ENCODE peak calls at places on chromosomes 11 and 22, in six cellular contexts. One of them, this sample, is unnamed.

GRCh38 chr11:96265972-96266371 is 77.0 kb downstream of the MAML2 start:
- DNase-seq in iris pigment epithelial cell: no peak
- DNase-seq in naive B cell: no peak
- DNase-seq in HCT116: no peak
- DNase-seq in left ventricle myocardium inferior: no peak
- DNase-seq in K562: no peak
- DNase-seq in this sample: no peak

GRCh38 chr11:80993561-80993960 is 1552.7 kb upstream of the TENM4 start:
- DNase-seq in iris pigment epithelial cell: peak; percentile 9
- DNase-seq in naive B cell: no peak
- DNase-seq in HCT116: no peak
- DNase-seq in left ventricle myocardium inferior: no peak
- DNase-seq in K562: no peak
- DNase-seq in this sample: peak; percentile 54

GRCh38 chr11:1404461-1405185 is 14.9 kb downstream of the BRSK2 start:
- DNase-seq in iris pigment epithelial cell: no peak
- DNase-seq in naive B cell: no peak
- DNase-seq in HCT116: no peak
- DNase-seq in left ventricle myocardium inferior: no peak
- DNase-seq in K562: no peak
- DNase-seq in this sample: no peak

GRCh38 chr11:9210922-9211320 is 54.2 kb downstream of the DENND5A start:
- DNase-seq in iris pigment epithelial cell: peak; percentile 53
- DNase-seq in naive B cell: no peak
- DNase-seq in HCT116: no peak
- DNase-seq in left ventricle myocardium inferior: no peak
- DNase-seq in K562: no peak
- DNase-seq in this sample: no peak

GRCh38 chr22:44930711-44931035 is 79.1 kb downstream of the PHF21B start:
- DNase-seq in iris pigment epithelial cell: no peak
- DNase-seq in naive B cell: no peak
- DNase-seq in HCT116: no peak
- DNase-seq in left ventricle myocardium inferior: no peak
- DNase-seq in K562: no peak
- DNase-seq in this sample: no peak

GRCh38 chr11:105524286-105524685 is 85.6 kb upstream of the GRIA4 start:
- DNase-seq in iris pigment epithelial cell: no peak
- DNase-seq in naive B cell: no peak
- DNase-seq in HCT116: no peak
- DNase-seq in left ventricle myocardium inferior: no peak
- DNase-seq in K562: no peak
- DNase-seq in this sample: no peak

GRCh38 chr11:4025248-4025956 is 69.2 kb upstream of the RRM1 start:
- DNase-seq in iris pigment epithelial cell: peak; percentile 25
- DNase-seq in naive B cell: no peak
- DNase-seq in HCT116: no peak
- DNase-seq in left ventricle myocardium inferior: no peak
- DNase-seq in K562: no peak
- DNase-seq in this sample: peak; percentile 63

GRCh38 chr11:76216536-76217326 is 10.4 kb upstream of the WNT11 start:
- DNase-seq in iris pigment epithelial cell: no peak
- DNase-seq in naive B cell: no peak
- DNase-seq in HCT116: no peak
- DNase-seq in left ventricle myocardium inferior: peak; percentile 10
- DNase-seq in K562: no peak
- DNase-seq in this sample: peak; percentile 23

GRCh38 chr11:30210357-30210756 is 20.5 kb upstream of the FSHB start:
- DNase-seq in iris pigment epithelial cell: no peak
- DNase-seq in naive B cell: no peak
- DNase-seq in HCT116: no peak
- DNase-seq in left ventricle myocardium inferior: no peak
- DNase-seq in K562: no peak
- DNase-seq in this sample: no peak

GRCh38 chr11:19241260-19242183 is 777 bp upstream of the E2F8 start:
- DNase-seq in iris pigment epithelial cell: no peak
- DNase-seq in naive B cell: no peak
- DNase-seq in HCT116: no peak
- DNase-seq in left ventricle myocardium inferior: peak; percentile 30
- DNase-seq in K562: peak; percentile 90
- DNase-seq in this sample: no peak

GRCh38 chr22:17562906-17563870 is at the start of gene SLC25A18:
- DNase-seq in iris pigment epithelial cell: peak; percentile 35
- DNase-seq in naive B cell: no peak
- DNase-seq in HCT116: no peak
- DNase-seq in left ventricle myocardium inferior: peak; percentile 71
- DNase-seq in K562: peak; percentile 37
- DNase-seq in this sample: peak; percentile 28

GRCh38 chr22:26847046-26847445 is 189.7 kb downstream of the MIAT start:
- DNase-seq in iris pigment epithelial cell: peak; percentile 7
- DNase-seq in naive B cell: no peak
- DNase-seq in HCT116: no peak
- DNase-seq in left ventricle myocardium inferior: no peak
- DNase-seq in K562: no peak
- DNase-seq in this sample: no peak

GRCh38 chr11:93903989-93904388 is 53.6 kb upstream of the VSTM5 start:
- DNase-seq in iris pigment epithelial cell: no peak
- DNase-seq in naive B cell: no peak
- DNase-seq in HCT116: no peak
- DNase-seq in left ventricle myocardium inferior: no peak
- DNase-seq in K562: no peak
- DNase-seq in this sample: no peak

GRCh38 chr22:43345761-43346261 is 2.6 kb upstream of the SCUBE1 start:
- DNase-seq in iris pigment epithelial cell: no peak
- DNase-seq in naive B cell: no peak
- DNase-seq in HCT116: no peak
- DNase-seq in left ventricle myocardium inferior: no peak
- DNase-seq in K562: peak; percentile 30
- DNase-seq in this sample: no peak

GRCh38 chr11:45796461-45796861 is 8.5 kb upstream of the SLC35C1 start:
- DNase-seq in iris pigment epithelial cell: no peak
- DNase-seq in naive B cell: no peak
- DNase-seq in HCT116: no peak
- DNase-seq in left ventricle myocardium inferior: no peak
- DNase-seq in K562: no peak
- DNase-seq in this sample: no peak

GRCh38 chr11:32290783-32291182 is 144.6 kb downstream of the WT1 start:
- DNase-seq in iris pigment epithelial cell: no peak
- DNase-seq in naive B cell: no peak
- DNase-seq in HCT116: no peak
- DNase-seq in left ventricle myocardium inferior: no peak
- DNase-seq in K562: no peak
- DNase-seq in this sample: peak; percentile 28

GRCh38 chr11:30414283-30414682 is 91.4 kb downstream of the ARL14EP start:
- DNase-seq in iris pigment epithelial cell: no peak
- DNase-seq in naive B cell: no peak
- DNase-seq in HCT116: no peak
- DNase-seq in left ventricle myocardium inferior: no peak
- DNase-seq in K562: no peak
- DNase-seq in this sample: no peak

GRCh38 chr11:114061053-114062049 is 1.8 kb downstream of the ZBTB16 start:
- DNase-seq in iris pigment epithelial cell: peak; percentile 64
- DNase-seq in naive B cell: no peak
- DNase-seq in HCT116: no peak
- DNase-seq in left ventricle myocardium inferior: peak; percentile 56
- DNase-seq in K562: no peak
- DNase-seq in this sample: no peak

GRCh38 chr11:104668797-104669463 is 229.3 kb downstream of the CASP12 start:
- DNase-seq in iris pigment epithelial cell: peak; percentile 96
- DNase-seq in naive B cell: no peak
- DNase-seq in HCT116: peak; percentile 39
- DNase-seq in left ventricle myocardium inferior: no peak
- DNase-seq in K562: no peak
- DNase-seq in this sample: peak; percentile 97

GRCh38 chr11:72223615-72224586 is 666 bp upstream of the INPPL1 start:
- DNase-seq in iris pigment epithelial cell: peak; percentile 76
- DNase-seq in naive B cell: peak; percentile 58
- DNase-seq in HCT116: peak; percentile 8
- DNase-seq in left ventricle myocardium inferior: peak; percentile 83
- DNase-seq in K562: peak; percentile 78
- DNase-seq in this sample: peak; percentile 57

GRCh38 chr11:17651681-17652080 is 67.7 kb upstream of the MYOD1 start:
- DNase-seq in iris pigment epithelial cell: no peak
- DNase-seq in naive B cell: no peak
- DNase-seq in HCT116: no peak
- DNase-seq in left ventricle myocardium inferior: no peak
- DNase-seq in K562: no peak
- DNase-seq in this sample: no peak

GRCh38 chr22:41535244-41535643 is 9.0 kb downstream of the POLR3H start:
- DNase-seq in iris pigment epithelial cell: peak; percentile 34
- DNase-seq in naive B cell: no peak
- DNase-seq in HCT116: no peak
- DNase-seq in left ventricle myocardium inferior: no peak
- DNase-seq in K562: peak; percentile 30
- DNase-seq in this sample: peak; percentile 56

This sample was measured in amniotic epithelial cell.